ENCODE peak calls at places on chromosomes 13 and 19, in ten cellular contexts. Y is mammary epithelial cell, N is heart right ventricle, A is PC-3, Z is pancreas, D is ovary, E is kidney epithelial cell, O is lower lobe of right lung, F is AG10803, I is AG04450. P is an unnamed sample.

GRCh38 chr13:46961719-46962118 is 64.9 kb upstream of the HTR2A start:
- DNase-seq in Y (peak), N (no peak), A (peak), Z (no peak), D (no peak), E (peak), O (no peak), F (peak), I (no peak), P (no peak)

GRCh38 chr13:106490887-106491321 is 44.6 kb downstream of the EFNB2 start:
- DNase-seq in Y (no peak), N (no peak), A (no peak), Z (no peak), D (no peak), E (no peak), O (no peak), F (no peak), I (no peak), P (no peak)

GRCh38 chr19:39413903-39414608 is 1.6 kb downstream of the PLEKHG2 start:
- DNase-seq in Y (no peak), N (no peak), A (no peak), Z (no peak), D (peak), E (no peak), O (no peak), F (peak), I (no peak), P (peak)

GRCh38 chr19:31693870-31694269 is 344.6 kb upstream of the TSHZ3 start:
- DNase-seq in Y (no peak), N (no peak), A (no peak), Z (no peak), D (no peak), E (no peak), O (no peak), F (no peak), I (no peak), P (no peak)

GRCh38 chr19:35757231-35757748 is 461 bp upstream of the HSPB6 start:
- DNase-seq in Y (no peak), N (peak), A (peak), Z (peak), D (peak), E (no peak), O (no peak), F (peak), I (peak), P (peak)

GRCh38 chr13:99988469-99989375 is 7.1 kb downstream of the ZIC2 start:
- DNase-seq in Y (no peak), N (no peak), A (no peak), Z (no peak), D (no peak), E (no peak), O (no peak), F (no peak), I (no peak), P (no peak)

GRCh38 chr13:113051641-113052040 is 54.0 kb upstream of the F7 start:
- DNase-seq in Y (no peak), N (no peak), A (no peak), Z (no peak), D (no peak), E (no peak), O (peak), F (no peak), I (no peak), P (no peak)

GRCh38 chr19:21328402-21328801 is 808 bp downstream of the ZNF708 start:
- DNase-seq in Y (no peak), N (no peak), A (no peak), Z (no peak), D (no peak), E (no peak), O (no peak), F (no peak), I (no peak), P (no peak)

GRCh38 chr13:25980255-25980654 is 71.6 kb downstream of the SHISA2 start:
- DNase-seq in Y (no peak), N (no peak), A (peak), Z (no peak), D (no peak), E (no peak), O (no peak), F (peak), I (no peak), P (no peak)

GRCh38 chr13:104592127-104592526 is 1525.9 kb upstream of the SLC10A2 start:
- DNase-seq in Y (peak), N (no peak), A (peak), Z (no peak), D (no peak), E (peak), O (no peak), F (no peak), I (peak), P (no peak)

GRCh38 chr19:1789282-1790020 is 22.6 kb downstream of the ATP8B3 start:
- DNase-seq in Y (peak), N (no peak), A (peak), Z (no peak), D (no peak), E (no peak), O (no peak), F (no peak), I (no peak), P (no peak)

GRCh38 chr19:3455960-3456601 is 24.2 kb downstream of the SMIM24 start:
- DNase-seq in Y (no peak), N (no peak), A (no peak), Z (no peak), D (no peak), E (no peak), O (no peak), F (no peak), I (no peak), P (no peak)

GRCh38 chr13:67023088-67023893 is 206.8 kb downstream of the PCDH9 start:
- DNase-seq in Y (peak), N (no peak), A (peak), Z (no peak), D (no peak), E (peak), O (no peak), F (peak), I (peak), P (no peak)

GRCh38 chr19:4096049-4096892 is 27.7 kb downstream of the MAP2K2 start:
- DNase-seq in Y (no peak), N (no peak), A (no peak), Z (no peak), D (no peak), E (no peak), O (no peak), F (no peak), I (no peak), P (no peak)

GRCh38 chr13:42524487-42525034 is 49.4 kb upstream of the TNFSF11 start:
- DNase-seq in Y (no peak), N (no peak), A (peak), Z (no peak), D (no peak), E (no peak), O (no peak), F (peak), I (no peak), P (no peak)

GRCh38 chr19:49758292-49758691 is 4.8 kb downstream of the TSKS start:
- DNase-seq in Y (no peak), N (no peak), A (peak), Z (no peak), D (no peak), E (peak), O (no peak), F (peak), I (peak), P (no peak)

GRCh38 chr13:111567637-111568036 is 247.2 kb downstream of the TEX29 start:
- DNase-seq in Y (no peak), N (no peak), A (no peak), Z (no peak), D (no peak), E (no peak), O (no peak), F (no peak), I (no peak), P (no peak)

GRCh38 chr13:65540064-65540635 is 1690.0 kb downstream of the PCDH9 start:
- DNase-seq in Y (no peak), N (no peak), A (peak), Z (no peak), D (no peak), E (no peak), O (no peak), F (peak), I (no peak), P (no peak)

GRCh38 chr13:44237276-44237767 is 136.3 kb upstream of the SERP2 start:
- DNase-seq in Y (peak), N (peak), A (peak), Z (peak), D (peak), E (peak), O (no peak), F (peak), I (peak), P (no peak)

GRCh38 chr19:2487780-2488330 is 11.9 kb downstream of the GADD45B start:
- DNase-seq in Y (no peak), N (no peak), A (no peak), Z (no peak), D (no peak), E (no peak), O (no peak), F (no peak), I (no peak), P (no peak)

GRCh38 chr13:34720618-34721017 is 221.5 kb upstream of the NBEA start:
- DNase-seq in Y (no peak), N (no peak), A (peak), Z (no peak), D (no peak), E (no peak), O (no peak), F (no peak), I (no peak), P (no peak)

GRCh38 chr19:42657551-42657950 is 62.8 kb upstream of the CEACAM8 start:
- DNase-seq in Y (peak), N (no peak), A (no peak), Z (no peak), D (no peak), E (no peak), O (no peak), F (peak), I (no peak), P (no peak)

GRCh38 chr13:46487748-46488147 is 65.2 kb upstream of the LRCH1 start:
- DNase-seq in Y (no peak), N (no peak), A (no peak), Z (no peak), D (no peak), E (no peak), O (no peak), F (no peak), I (no peak), P (no peak)

GRCh38 chr13:40063743-40064142 is 408.3 kb downstream of the COG6 start:
- DNase-seq in Y (no peak), N (no peak), A (peak), Z (peak), D (no peak), E (no peak), O (no peak), F (no peak), I (no peak), P (no peak)

GRCh38 chr13:113898391-113898790 is 34.5 kb upstream of the GAS6 start:
- DNase-seq in Y (no peak), N (no peak), A (no peak), Z (no peak), D (no peak), E (no peak), O (no peak), F (no peak), I (no peak), P (no peak)

GRCh38 chr19:3319643-3320353 is 46.6 kb upstream of the NFIC start:
- DNase-seq in Y (peak), N (no peak), A (peak), Z (no peak), D (no peak), E (no peak), O (no peak), F (peak), I (no peak), P (no peak)

GRCh38 chr13:87777395-87777794 is 106.2 kb downstream of the SLITRK5 start:
- DNase-seq in Y (no peak), N (no peak), A (peak), Z (no peak), D (no peak), E (no peak), O (no peak), F (no peak), I (no peak), P (no peak)

GRCh38 chr13:42223681-42224080 is 48.3 kb upstream of the AKAP11 start:
- DNase-seq in Y (no peak), N (no peak), A (no peak), Z (no peak), D (no peak), E (no peak), O (no peak), F (no peak), I (no peak), P (no peak)

GRCh38 chr19:5480427-5480836 is 25.2 kb downstream of the ZNRF4 start:
- DNase-seq in Y (no peak), N (no peak), A (peak), Z (no peak), D (peak), E (no peak), O (no peak), F (no peak), I (no peak), P (no peak)

GRCh38 chr19:5479958-5480357 is 24.7 kb downstream of the ZNRF4 start:
- DNase-seq in Y (no peak), N (no peak), A (no peak), Z (no peak), D (no peak), E (no peak), O (no peak), F (no peak), I (no peak), P (no peak)

GRCh38 chr19:5477451-5478215 is 22.4 kb downstream of the ZNRF4 start:
- DNase-seq in Y (no peak), N (no peak), A (no peak), Z (no peak), D (no peak), E (no peak), O (no peak), F (no peak), I (no peak), P (no peak)

GRCh38 chr19:5478925-5479588 is 23.8 kb downstream of the ZNRF4 start:
- DNase-seq in Y (no peak), N (no peak), A (no peak), Z (no peak), D (no peak), E (no peak), O (no peak), F (no peak), I (no peak), P (no peak)

DNA sequence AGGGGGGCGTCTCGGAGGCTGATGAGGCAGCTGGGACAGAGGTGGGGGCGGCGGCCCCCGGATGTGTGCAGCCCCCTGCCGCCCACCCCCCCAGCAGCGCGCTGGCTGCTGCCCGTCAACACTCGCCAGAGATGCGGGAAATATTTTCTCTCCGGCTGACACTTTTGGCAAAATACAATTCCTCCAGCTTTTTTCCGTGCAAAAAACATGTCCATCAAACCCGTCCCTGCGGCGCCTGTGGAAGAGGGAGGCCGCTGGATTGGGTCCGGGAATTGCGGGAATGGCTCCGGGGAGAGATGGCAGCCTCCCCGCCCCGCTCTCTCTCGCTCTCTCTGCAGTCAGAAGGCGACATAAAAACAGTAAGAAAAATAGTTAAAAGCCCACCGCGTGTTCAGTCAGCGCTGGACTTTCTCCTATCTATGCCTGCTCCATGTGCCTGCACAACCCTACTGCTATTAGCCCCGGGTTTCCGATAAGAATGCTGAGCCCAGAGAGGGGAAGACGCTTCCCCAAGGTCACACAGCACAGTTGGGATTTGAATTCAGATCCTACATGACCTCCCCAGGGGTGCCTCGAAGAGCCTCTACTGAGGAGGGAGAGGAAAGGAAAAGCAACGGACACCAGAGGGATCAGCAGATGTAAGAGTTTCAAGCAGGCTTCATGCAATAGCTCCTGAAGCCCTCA is 23.2 kb downstream of the ZNRF4 start:
- DNase-seq in Y (no peak), N (no peak), A (no peak), Z (no peak), D (no peak), E (no peak), O (no peak), F (no peak), I (no peak), P (no peak)
- H3K4me3 ChIP-seq in Y (no peak), N (no peak), A (no peak), Z (no peak), D (no peak), E (no peak), O (no peak), F (no peak), I (no peak), P (no peak)

GRCh38 chr13:79898996-79899395 is 418.0 kb downstream of the NDFIP2 start:
- DNase-seq in Y (peak), N (no peak), A (no peak), Z (no peak), D (no peak), E (no peak), O (no peak), F (no peak), I (no peak), P (no peak)

GRCh38 chr13:79900356-79900755 is 419.4 kb downstream of the NDFIP2 start:
- DNase-seq in Y (no peak), N (no peak), A (no peak), Z (no peak), D (no peak), E (no peak), O (no peak), F (no peak), I (no peak), P (no peak)

GRCh38 chr13:79904581-79904980 is 423.6 kb downstream of the NDFIP2 start:
- DNase-seq in Y (no peak), N (no peak), A (no peak), Z (no peak), D (no peak), E (peak), O (no peak), F (no peak), I (no peak), P (no peak)

GRCh38 chr13:79898202-79898826 is 417.4 kb downstream of the NDFIP2 start:
- DNase-seq in Y (no peak), N (no peak), A (no peak), Z (no peak), D (no peak), E (no peak), O (no peak), F (no peak), I (no peak), P (no peak)

DNA sequence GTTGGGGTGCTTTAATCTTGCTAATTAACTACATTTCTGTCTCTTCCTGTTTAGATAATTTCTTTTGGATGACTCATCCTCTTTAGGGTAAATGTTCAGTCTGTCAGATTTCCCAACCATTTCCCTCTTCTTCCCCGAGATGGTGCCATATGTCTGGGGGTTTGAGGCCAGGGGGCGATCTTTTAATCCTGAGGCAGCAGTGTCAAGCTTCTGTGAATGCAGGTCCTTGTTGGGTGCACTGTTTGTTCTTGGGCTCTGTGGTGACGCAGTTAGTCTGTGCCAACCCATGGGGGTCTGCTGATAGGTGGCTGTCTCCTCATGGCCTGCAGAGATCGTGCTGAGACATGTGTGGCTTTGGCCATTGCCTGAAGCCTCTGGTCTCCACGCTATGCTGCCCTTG is 420.4 kb downstream of the NDFIP2 start:
- DNase-seq in Y (peak), N (no peak), A (no peak), Z (no peak), D (no peak), E (no peak), O (no peak), F (no peak), I (no peak), P (no peak)
- TF ChIP-seq CTCF in Y (no peak), N (no peak), A (no peak), Z (no peak), D (no peak), E (no peak), O (no peak), F (no peak), I (no peak), P (no peak)

GRCh38 chr13:37870895-37871550 is 1.5 kb upstream of the TRPC4 start:
- DNase-seq in Y (peak), N (no peak), A (peak), Z (no peak), D (no peak), E (peak), O (no peak), F (peak), I (no peak), P (no peak)
- H3K4me3 ChIP-seq in Y (no peak), N (no peak), A (peak), Z (no peak), D (peak), E (no peak), O (no peak), F (peak), I (peak), P (no peak)

GRCh38 chr19:17996826-17997316 is 11.1 kb upstream of the ARRDC2 start:
- DNase-seq in Y (peak), N (peak), A (peak), Z (peak), D (peak), E (no peak), O (peak), F (peak), I (peak), P (peak)
- TF ChIP-seq CTCF in Y (peak), N (peak), A (peak), Z (peak), D (peak), E (peak), O (peak), F (peak), I (peak), P (peak)

GRCh38 chr13:27516103-27516502 is 65.7 kb upstream of the MTIF3 start:
- DNase-seq in Y (peak), N (no peak), A (no peak), Z (no peak), D (no peak), E (no peak), O (no peak), F (no peak), I (no peak), P (no peak)
- H3K4me3 ChIP-seq in Y (no peak), N (no peak), A (no peak), Z (no peak), D (no peak), E (no peak), O (no peak), F (no peak), I (no peak), P (no peak)

GRCh38 chr19:29673451-29674371 is 8.4 kb downstream of the PLEKHF1 start:
- DNase-seq in Y (no peak), N (no peak), A (no peak), Z (no peak), D (no peak), E (no peak), O (no peak), F (no peak), I (no peak), P (peak)

GRCh38 chr19:29672319-29672932 is 7.2 kb downstream of the PLEKHF1 start:
- DNase-seq in Y (no peak), N (no peak), A (no peak), Z (no peak), D (no peak), E (no peak), O (no peak), F (no peak), I (no peak), P (peak)

GRCh38 chr19:29672933-29673336 is 7.7 kb downstream of the PLEKHF1 start:
- DNase-seq in Y (no peak), N (no peak), A (no peak), Z (no peak), D (no peak), E (no peak), O (no peak), F (no peak), I (no peak), P (peak)

GRCh38 chr19:29670255-29670654 is 5.0 kb downstream of the PLEKHF1 start:
- DNase-seq in Y (no peak), N (no peak), A (no peak), Z (no peak), D (no peak), E (no peak), O (no peak), F (no peak), I (no peak), P (no peak)

GRCh38 chr19:29671393-29672076 is 6.3 kb downstream of the PLEKHF1 start:
- DNase-seq in Y (peak), N (peak), A (peak), Z (no peak), D (no peak), E (no peak), O (peak), F (no peak), I (no peak), P (peak)
- TF ChIP-seq CTCF in Y (peak), N (peak), A (no peak), Z (no peak), D (no peak), E (peak), O (peak), F (peak), I (peak), P (peak)

GRCh38 chr19:58277197-58277596 is 1.6 kb upstream of the ZNF8 start:
- DNase-seq in Y (no peak), N (no peak), A (no peak), Z (no peak), D (no peak), E (no peak), O (no peak), F (no peak), I (no peak), P (no peak)
- H3K4me3 ChIP-seq in Y (no peak), N (peak), A (no peak), Z (no peak), D (no peak), E (no peak), O (no peak), F (no peak), I (no peak), P (no peak)

GRCh38 chr13:64130600-64130999 is 2715.0 kb upstream of the PCDH20 start:
- DNase-seq in Y (no peak), N (no peak), A (no peak), Z (no peak), D (no peak), E (no peak), O (no peak), F (no peak), I (no peak), P (peak)
- TF ChIP-seq CTCF in Y (no peak), N (no peak), A (no peak), Z (no peak), D (no peak), E (no peak), O (no peak), F (no peak), I (no peak), P (no peak)